ENCODE peak calls at places on chromosomes 3 and 15, in four cellular contexts. M is HT1080, L is head of caudate nucleus, U is HS-27A. Q is an unnamed sample.

GRCh38 chr15:80849308-80849707 is 70.1 kb downstream of the CEMIP start:
- DNase-seq in L (no peak), U (peak), M (peak), Q (no peak)

GRCh38 chr15:89912145-89912673 is 543 bp downstream of the ARPIN start:
- DNase-seq in M (no peak), U (no peak), L (peak), Q (no peak)

GRCh38 chr3:98513136-98513535 is 9.6 kb downstream of the CLDND1 start:
- DNase-seq in M (peak), U (no peak), L (no peak), Q (no peak)

GRCh38 chr3:10025205-10026083 is 793 bp upstream of the FANCD2 start:
- DNase-seq in U (no peak), L (no peak), M (no peak), Q (no peak)

GRCh38 chr3:197888511-197888910 is 61.5 kb upstream of the RPL35A start:
- DNase-seq in U (no peak), L (no peak), M (no peak), Q (no peak)

GRCh38 chr3:194300392-194300758 is 50.8 kb downstream of the CPN2 start:
- DNase-seq in L (peak), M (no peak), U (no peak), Q (no peak)

GRCh38 chr3:169562988-169563774 is 100.3 kb downstream of the MECOM start:
- DNase-seq in U (no peak), L (no peak), M (no peak), Q (no peak)

GRCh38 chr3:108053025-108053424 is 37.8 kb downstream of the CD47 start:
- DNase-seq in L (no peak), U (no peak), M (no peak), Q (no peak)